ENCODE peak calls at places on chromosomes 16 and 17, in nine cellular contexts. W is AG04449; P is neural progenitor cell; Y is A549; K is CD8-positive, alpha-beta T cell; F is Caco-2; I is lower lobe of right lung; Z is stomach; G is fibroblast of lung. S is an unnamed sample.

GRCh38 chr17:72761893-72762622 is 330.4 kb downstream of the SLC39A11 start:
- DNase-seq in G (no peak), W (no peak), P (no peak), I (no peak), Z (no peak), F (no peak), K (no peak), Y (no peak), S (no peak)

GRCh38 chr17:35898283-35899070 is 18.3 kb upstream of the CCL5 start:
- DNase-seq in K (no peak), W (no peak), P (no peak), F (no peak), G (no peak), I (peak), Z (peak), Y (no peak), S (peak)

GRCh38 chr16:12159672-12160071 is 183.1 kb downstream of the SNX29 start:
- DNase-seq in P (no peak), G (no peak), I (no peak), W (no peak), K (no peak), F (no peak), Z (no peak), Y (no peak), S (no peak)

GRCh38 chr17:7574176-7574953 is 5.1 kb upstream of the CD68 start:
- DNase-seq in K (no peak), W (no peak), G (no peak), Z (no peak), P (no peak), I (no peak), F (no peak), Y (no peak), S (no peak)

GRCh38 chr17:17696871-17697633 is 15.8 kb downstream of the RAI1 start:
- DNase-seq in W (no peak), Y (no peak), G (no peak), F (no peak), P (no peak), K (no peak), I (no peak), Z (peak), S (no peak)

GRCh38 chr16:89909777-89910716 is 8.6 kb upstream of the MC1R start:
- DNase-seq in G (peak), W (no peak), P (peak), F (peak), Z (peak), K (peak), Y (peak), I (peak), S (peak)

GRCh38 chr17:5702951-5703510 is 118.7 kb upstream of the NLRP1 start:
- DNase-seq in P (no peak), K (no peak), Y (no peak), G (no peak), F (no peak), Z (no peak), I (no peak), W (no peak), S (no peak)

GRCh38 chr16:88451586-88452484 is 1.2 kb upstream of the ZFPM1 start:
- DNase-seq in Y (no peak), W (no peak), K (no peak), G (no peak), P (no peak), I (no peak), Z (no peak), F (no peak), S (no peak)

GRCh38 chr17:16352303-16352837 is 899 bp downstream of the CENPV start:
- DNase-seq in F (peak), P (peak), W (no peak), K (peak), I (no peak), Z (peak), G (peak), Y (peak), S (peak)

GRCh38 chr16:89261691-89262563 is 44.4 kb downstream of the ZNF778 start:
- DNase-seq in P (no peak), Z (peak), F (no peak), Y (no peak), K (no peak), W (no peak), G (no peak), I (no peak), S (no peak)

GRCh38 chr17:55783684-55784245 is 32.9 kb downstream of the PCTP start:
- DNase-seq in P (no peak), G (no peak), Y (no peak), I (peak), K (no peak), W (no peak), F (no peak), Z (peak), S (peak)

GRCh38 chr17:45950888-45951287 is 48.2 kb upstream of the STH start:
- DNase-seq in F (no peak), Y (no peak), K (no peak), Z (no peak), P (no peak), W (no peak), I (no peak), G (no peak), S (no peak)

GRCh38 chr17:20273741-20274500 is 193.4 kb downstream of the LGALS9B start:
- DNase-seq in G (no peak), F (no peak), P (no peak), Z (no peak), W (no peak), I (no peak), K (no peak), Y (no peak), S (peak)

GRCh38 chr16:2529061-2529931 is 1.9 kb downstream of the CEMP1 start:
- DNase-seq in Y (no peak), Z (no peak), W (no peak), G (no peak), P (no peak), K (no peak), I (no peak), F (no peak), S (no peak)

GRCh38 chr17:62680541-62681052 is 53.1 kb downstream of the MRC2 start:
- DNase-seq in F (peak), G (no peak), Y (no peak), Z (peak), I (peak), P (no peak), W (no peak), K (no peak), S (peak)

GRCh38 chr16:72612271-72612670 is 435.7 kb downstream of the ZFHX3 start:
- DNase-seq in I (no peak), G (no peak), K (no peak), F (no peak), W (no peak), Y (no peak), P (no peak), Z (no peak), S (no peak)

GRCh38 chr16:80041399-80041798 is 440.9 kb upstream of the MAF start:
- DNase-seq in I (no peak), P (no peak), W (no peak), F (no peak), K (no peak), Y (no peak), G (peak), Z (no peak), S (no peak)

GRCh38 chr17:62804822-62805221 is 3.3 kb downstream of the MARCHF10 start:
- DNase-seq in Y (peak), P (no peak), K (no peak), G (peak), F (no peak), Z (no peak), W (no peak), I (no peak), S (no peak)

GRCh38 chr16:14105976-14106375 is 34.9 kb downstream of the MRTFB start:
- DNase-seq in K (no peak), Y (no peak), P (no peak), W (no peak), Z (no peak), G (no peak), F (no peak), I (no peak), S (no peak)

GRCh38 chr17:77425791-77426641 is 285.2 kb downstream of the SEC14L1 start:
- DNase-seq in W (peak), K (no peak), I (no peak), F (no peak), Z (no peak), Y (peak), G (peak), P (peak), S (peak)

GRCh38 chr17:41402161-41402560 is 4.8 kb upstream of the KRT31 start:
- DNase-seq in Y (no peak), G (peak), K (no peak), I (no peak), P (no peak), Z (no peak), F (no peak), W (no peak), S (no peak)

GRCh38 chr17:13429201-13429600 is 172.5 kb downstream of the HS3ST3A1 start:
- DNase-seq in K (no peak), P (no peak), G (peak), Z (no peak), F (peak), I (no peak), Y (no peak), W (peak), S (no peak)

GRCh38 chr16:71883193-71883848 is 661 bp downstream of the ZNF821 start:
- DNase-seq in K (peak), I (peak), G (peak), W (no peak), Z (no peak), P (no peak), Y (no peak), F (peak), S (peak)

GRCh38 chr17:49730078-49730786 is 22.5 kb upstream of the SLC35B1 start:
- DNase-seq in F (no peak), Z (peak), I (peak), Y (no peak), G (peak), K (no peak), P (no peak), W (no peak), S (no peak)

GRCh38 chr16:22397459-22397858 is 23.0 kb upstream of the CDR2 start:
- DNase-seq in F (no peak), Z (no peak), W (peak), I (no peak), G (peak), K (no peak), P (no peak), Y (no peak), S (peak)

GRCh38 chr16:21275529-21275928 is 2.6 kb downstream of the CRYM start:
- DNase-seq in W (no peak), K (no peak), P (no peak), Y (no peak), F (no peak), I (no peak), G (no peak), Z (no peak), S (no peak)

GRCh38 chr17:51322390-51323029 is 62.2 kb downstream of the UTP18 start:
- DNase-seq in Z (no peak), I (no peak), W (no peak), K (no peak), Y (peak), P (peak), G (peak), F (peak), S (peak)

GRCh38 chr17:49260922-49261291 is 30.3 kb upstream of the PHOSPHO1 start:
- DNase-seq in I (no peak), P (no peak), F (no peak), K (no peak), G (no peak), Z (no peak), W (no peak), Y (no peak), S (no peak)

GRCh38 chr17:77963441-77963840 is 4.9 kb downstream of the TNRC6C start:
- DNase-seq in W (peak), K (peak), F (no peak), Y (no peak), G (peak), I (no peak), P (peak), Z (no peak), S (no peak)

GRCh38 chr17:80123791-80124190 is 22.4 kb downstream of the GAA start:
- DNase-seq in Z (peak), F (no peak), W (no peak), K (no peak), P (no peak), Y (no peak), G (peak), I (no peak), S (peak)

GRCh38 chr17:60716766-60717165 is 39.1 kb downstream of the BCAS3 start:
- DNase-seq in G (no peak), K (no peak), I (no peak), W (no peak), Z (no peak), Y (no peak), P (no peak), F (no peak), S (no peak)

GRCh38 chr16:61237804-61238485 is 798.3 kb downstream of the CDH8 start:
- DNase-seq in F (no peak), Z (no peak), Y (no peak), G (no peak), P (peak), K (no peak), W (no peak), I (no peak), S (no peak)

GRCh38 chr16:30028438-30029093 is 2.5 kb downstream of the TLCD3B start:
- DNase-seq in Z (no peak), P (peak), Y (no peak), F (peak), W (no peak), K (no peak), I (no peak), G (no peak), S (peak)

GRCh38 chr17:38606646-38607611 is 1.2 kb upstream of the SRCIN1 start:
- DNase-seq in G (no peak), F (peak), I (no peak), W (no peak), K (no peak), Z (peak), P (no peak), Y (no peak), S (no peak)

GRCh38 chr17:38916771-38917170 is 8.6 kb upstream of the LASP1NB start:
- DNase-seq in Y (no peak), W (no peak), Z (peak), F (no peak), I (no peak), K (no peak), G (no peak), P (no peak), S (no peak)

GRCh38 chr17:14525551-14526455 is 224.9 kb downstream of the HS3ST3B1 start:
- DNase-seq in Y (no peak), P (no peak), K (no peak), I (no peak), G (no peak), F (no peak), W (no peak), Z (no peak), S (no peak)

GRCh38 chr17:74005790-74006189 is 197.7 kb upstream of the RPL38 start:
- DNase-seq in K (no peak), W (no peak), I (no peak), Y (no peak), Z (no peak), F (no peak), P (no peak), G (no peak), S (no peak)

GRCh38 chr17:74006366-74006765 is 197.1 kb upstream of the RPL38 start:
- DNase-seq in P (no peak), K (no peak), F (no peak), G (no peak), W (no peak), Z (no peak), Y (no peak), I (no peak), S (no peak)

GRCh38 chr17:74010903-74011302 is 192.6 kb upstream of the RPL38 start:
- DNase-seq in F (no peak), I (no peak), K (no peak), G (no peak), P (peak), W (no peak), Y (no peak), Z (no peak), S (no peak)

GRCh38 chr17:74011963-74012362 is 191.5 kb upstream of the RPL38 start:
- DNase-seq in F (no peak), I (no peak), G (no peak), Z (no peak), P (no peak), K (no peak), W (no peak), Y (no peak), S (no peak)

DNA sequence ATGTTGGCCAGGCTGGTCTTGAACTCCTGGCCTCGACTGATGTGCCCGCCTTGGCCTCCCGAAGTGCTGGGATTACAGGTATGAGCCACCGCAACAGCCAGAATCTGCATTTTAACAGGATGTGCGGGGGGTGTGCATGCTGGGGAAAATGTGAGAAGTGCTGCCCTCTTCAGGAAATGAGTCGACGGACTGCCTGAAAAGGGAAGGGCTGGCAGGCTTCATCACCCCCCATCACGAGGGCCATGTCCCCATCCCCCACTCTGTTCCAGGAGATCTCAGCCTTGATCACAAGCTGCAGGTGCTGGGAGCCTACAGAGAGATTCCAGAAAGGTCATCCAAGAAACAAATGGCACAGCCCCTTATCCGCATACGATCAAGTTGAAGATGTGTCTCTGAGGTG is 195.3 kb upstream of the RPL38 start:
- DNase-seq in W (no peak), P (peak), K (no peak), Z (no peak), G (no peak), I (no peak), Y (peak), F (no peak), S (no peak)
- TF ChIP-seq CTCF in W (no peak), P (peak), K (no peak), Z (no peak), G (no peak), I (peak), Y (peak), F (peak), S (no peak)

GRCh38 chr16:53412549-53412948 is 21.7 kb upstream of the RBL2 start:
- DNase-seq in G (no peak), K (no peak), F (no peak), P (no peak), Y (no peak), I (no peak), Z (no peak), W (no peak), S (no peak)

GRCh38 chr16:53417011-53417410 is 17.3 kb upstream of the RBL2 start:
- DNase-seq in I (no peak), Y (no peak), G (peak), K (no peak), F (no peak), W (no peak), P (no peak), Z (no peak), S (peak)

GRCh38 chr16:53415504-53415903 is 18.8 kb upstream of the RBL2 start:
- DNase-seq in W (no peak), Y (no peak), K (no peak), F (peak), I (no peak), P (peak), G (no peak), Z (no peak), S (peak)

GRCh38 chr16:53414381-53414780 is 19.9 kb upstream of the RBL2 start:
- DNase-seq in Y (no peak), F (no peak), Z (no peak), K (no peak), G (no peak), W (no peak), P (no peak), I (no peak), S (peak)

DNA sequence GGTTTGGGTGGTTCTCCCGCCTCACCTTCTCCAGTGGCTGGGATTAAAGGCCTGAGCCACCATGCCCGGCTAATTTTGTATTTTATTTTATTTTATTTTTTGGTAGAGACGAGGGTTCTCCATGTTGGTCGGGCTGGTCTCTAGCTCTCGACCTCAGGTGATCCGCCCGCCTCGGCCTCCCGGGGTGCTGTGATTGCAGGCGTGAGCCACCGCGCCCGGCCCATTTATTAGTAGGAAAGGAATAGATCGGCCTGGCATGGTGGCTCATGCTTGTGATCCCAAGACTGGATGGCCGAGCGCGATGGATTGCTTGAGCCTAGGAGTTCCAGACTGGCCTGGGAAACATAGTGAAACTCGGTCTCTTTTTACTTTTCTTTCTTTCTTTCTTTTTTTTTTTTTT is 20.4 kb upstream of the RBL2 start:
- DNase-seq in W (no peak), K (no peak), G (no peak), F (no peak), Y (no peak), Z (no peak), I (no peak), P (no peak), S (no peak)
- H3K4me3 ChIP-seq in W (no peak), K (no peak), G (no peak), F (no peak), Y (no peak), Z (no peak), I (no peak), P (no peak), S (no peak)

GRCh38 chr16:16884451-16884850 is 505.5 kb downstream of the NPIPA7 start:
- DNase-seq in F (no peak), Z (no peak), W (no peak), I (no peak), K (no peak), G (no peak), P (no peak), Y (no peak), S (no peak)
- TF ChIP-seq CTCF in F (no peak), Z (no peak), W (no peak), I (no peak), K (no peak), G (no peak), P (no peak), Y (no peak), S (no peak)

DNA sequence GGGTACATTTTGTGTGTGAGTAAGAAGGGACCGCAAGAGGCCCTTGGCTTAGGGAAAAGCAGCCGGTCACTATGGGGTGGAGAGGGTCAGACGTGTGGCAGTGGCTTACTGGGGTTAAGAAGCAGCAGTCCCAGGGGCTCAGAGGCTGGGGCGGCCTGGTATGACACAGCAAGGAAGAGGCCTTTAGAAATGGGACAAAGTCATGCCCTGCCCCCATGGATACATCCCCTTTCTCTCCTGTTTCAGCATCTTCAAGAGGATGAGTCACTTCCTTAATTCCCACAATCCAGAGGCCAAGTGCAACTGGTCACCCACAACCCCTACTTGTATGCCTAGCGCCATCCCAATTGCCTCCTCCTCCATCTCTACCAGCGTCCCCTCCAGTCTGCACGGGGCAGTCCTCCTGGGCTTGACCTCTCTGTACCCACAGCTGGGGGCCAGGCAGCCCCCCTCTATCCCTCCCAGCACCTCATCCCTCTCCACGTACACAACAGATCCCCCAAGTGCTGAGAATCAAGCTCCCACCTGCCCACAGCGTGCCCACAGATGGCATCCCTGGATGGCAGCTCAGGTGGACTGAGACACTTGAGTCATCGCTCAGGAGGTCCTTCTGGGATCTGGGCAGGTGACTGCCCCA is 6.9 kb upstream of the EFTUD2 start:
- DNase-seq in F (no peak), Y (peak), P (no peak), W (peak), G (peak), I (no peak), Z (no peak), K (no peak), S (peak)
- H3K4me3 ChIP-seq in F (no peak), Y (no peak), P (no peak), W (no peak), G (no peak), I (no peak), Z (no peak), K (no peak), S (no peak)

GRCh38 chr16:81633680-81634379 is 145.3 kb upstream of the PLCG2 start:
- DNase-seq in P (no peak), Y (no peak), I (no peak), K (no peak), G (no peak), Z (no peak), F (no peak), W (no peak), S (no peak)

GRCh38 chr16:81634380-81635121 is 144.5 kb upstream of the PLCG2 start:
- DNase-seq in G (peak), K (no peak), W (no peak), I (no peak), P (peak), F (no peak), Y (no peak), Z (no peak), S (no peak)

GRCh38 chr16:81632392-81633146 is 146.5 kb upstream of the PLCG2 start:
- DNase-seq in Y (peak), W (no peak), P (no peak), G (peak), I (peak), Z (peak), K (peak), F (no peak), S (peak)

GRCh38 chr16:81635336-81635947 is 143.6 kb upstream of the PLCG2 start:
- DNase-seq in Y (no peak), W (no peak), F (no peak), P (no peak), I (no peak), G (no peak), K (no peak), Z (no peak), S (no peak)

GRCh38 chr16:81633147-81633619 is 145.9 kb upstream of the PLCG2 start:
- DNase-seq in W (no peak), P (peak), K (no peak), F (peak), G (no peak), Z (no peak), I (no peak), Y (no peak), S (no peak)
- TF ChIP-seq CTCF in W (no peak), P (peak), K (peak), F (peak), G (no peak), Z (peak), I (no peak), Y (no peak), S (peak)

S was measured in epithelial cell of esophagus.